ENCODE peak calls at places on chromosome 18, in six cellular contexts. C is kidney, I is hepatocyte, O is colonic mucosa, J is gastrocnemius medialis, D is IMR-90. N is an unnamed sample.

GRCh38 chr18:25231327-25231691 is 120.7 kb downstream of the ZNF521 start:
- DNase-seq in D (no peak), J (peak), I (no peak), O (no peak), C (no peak), N (peak)

GRCh38 chr18:29241199-29241598 is 1064.3 kb upstream of the CDH2 start:
- DNase-seq in C (no peak), O (no peak), D (no peak), I (no peak), J (peak), N (no peak)

GRCh38 chr18:23179416-23179815 is 44.1 kb downstream of the CABLES1 start:
- DNase-seq in O (no peak), J (no peak), D (no peak), C (no peak), I (no peak), N (no peak)

GRCh38 chr18:22552254-22552653 is 134.5 kb upstream of the CTAGE1 start:
- DNase-seq in J (no peak), D (no peak), C (no peak), I (no peak), O (no peak), N (no peak)

GRCh38 chr18:47262397-47263196 is 11.1 kb upstream of the SKOR2 start:
- DNase-seq in O (no peak), D (no peak), I (no peak), C (no peak), J (no peak), N (no peak)

GRCh38 chr18:35029103-35029502 is 12.1 kb upstream of the MAPRE2 start:
- DNase-seq in O (no peak), I (no peak), D (peak), J (no peak), C (peak), N (peak)

GRCh38 chr18:48477353-48477752 is 61.5 kb upstream of the CTIF start:
- DNase-seq in O (no peak), I (no peak), D (no peak), C (no peak), J (no peak), N (no peak)

GRCh38 chr18:36066001-36066400 is 1.4 kb downstream of the RPRD1A start:
- DNase-seq in J (no peak), D (peak), I (no peak), O (no peak), C (no peak), N (no peak)

GRCh38 chr18:41134426-41134825 is 820.6 kb upstream of the PIK3C3 start:
- DNase-seq in D (peak), J (no peak), C (no peak), I (no peak), O (no peak), N (no peak)

GRCh38 chr18:37778417-37779165 is 213.0 kb upstream of the CELF4 start:
- DNase-seq in O (peak), I (peak), J (no peak), D (no peak), C (peak), N (peak)

GRCh38 chr18:43279015-43279758 is 1.9 kb upstream of the SYT4 start:
- DNase-seq in I (peak), O (no peak), J (no peak), C (no peak), D (no peak), N (no peak)

GRCh38 chr18:686339-687111 is 25.9 kb downstream of the ENOSF1 start:
- DNase-seq in O (no peak), C (no peak), J (no peak), I (no peak), D (peak), N (no peak)

GRCh38 chr18:1104265-1104792 is 199.7 kb downstream of the ADCYAP1 start:
- DNase-seq in D (no peak), J (no peak), O (no peak), I (no peak), C (no peak), N (no peak)

GRCh38 chr18:32289480-32290075 is 99.7 kb downstream of the MEP1B start:
- DNase-seq in O (peak), D (peak), J (peak), I (peak), C (no peak), N (no peak)

GRCh38 chr18:36169938-36170337 is 17.4 kb upstream of the MOCOS start:
- DNase-seq in J (no peak), I (no peak), C (no peak), D (no peak), O (no peak), N (no peak)

GRCh38 chr18:47724186-47724975 is 206.1 kb downstream of the SMAD2 start:
- DNase-seq in D (no peak), J (no peak), C (no peak), O (no peak), I (no peak), N (no peak)

GRCh38 chr18:8468911-8469310 is 140.3 kb upstream of the RAB12 start:
- DNase-seq in J (no peak), I (no peak), C (no peak), D (peak), O (no peak), N (peak)

GRCh38 chr18:32911660-32912284 is 138.9 kb upstream of the KLHL14 start:
- DNase-seq in J (no peak), I (no peak), C (no peak), D (peak), O (no peak), N (no peak)

GRCh38 chr18:44816028-44816427 is 135.3 kb downstream of the SETBP1 start:
- DNase-seq in O (no peak), D (no peak), C (no peak), I (no peak), J (no peak), N (no peak)

GRCh38 chr18:74796928-74797576 is 199.4 kb downstream of the ZNF407 start:
- DNase-seq in O (no peak), J (no peak), D (peak), C (no peak), I (peak), N (no peak)

GRCh38 chr18:12079504-12080237 is 14.0 kb upstream of the ANKRD62 start:
- DNase-seq in O (no peak), I (no peak), D (peak), J (no peak), C (no peak), N (no peak)

GRCh38 chr18:48975221-48975816 is 24.6 kb upstream of the SMAD7 start:
- DNase-seq in J (no peak), I (no peak), C (peak), D (no peak), O (no peak), N (no peak)

GRCh38 chr18:77000527-77000926 is 132.1 kb downstream of the MBP start:
- DNase-seq in O (peak), D (peak), J (peak), C (peak), I (peak), N (peak)

GRCh38 chr18:8218263-8218662 is 391.0 kb upstream of the RAB12 start:
- DNase-seq in D (no peak), J (no peak), C (no peak), I (no peak), O (no peak), N (no peak)

GRCh38 chr18:61609131-61609530 is 275.9 kb downstream of the CDH20 start:
- DNase-seq in O (no peak), C (no peak), D (peak), J (no peak), I (no peak), N (no peak)

GRCh38 chr18:24825397-24825796 is 365.0 kb downstream of the HRH4 start:
- DNase-seq in O (no peak), J (no peak), D (peak), I (no peak), C (no peak), N (no peak)

GRCh38 chr18:22547807-22548561 is 130.3 kb upstream of the CTAGE1 start:
- DNase-seq in D (peak), O (no peak), J (no peak), C (peak), I (peak), N (no peak)

GRCh38 chr18:77167276-77167675 is 34.7 kb upstream of the MBP start:
- DNase-seq in O (no peak), J (no peak), C (no peak), I (no peak), D (no peak), N (no peak)

GRCh38 chr18:48940854-48941531 is 9.8 kb downstream of the SMAD7 start:
- DNase-seq in C (no peak), I (no peak), O (no peak), D (peak), J (no peak), N (no peak)

GRCh38 chr18:63099848-63100625 is 219.5 kb downstream of the BCL2 start:
- DNase-seq in C (no peak), D (no peak), O (peak), J (peak), I (peak), N (peak)
- H3K27ac ChIP-seq in C (no peak), D (no peak), O (peak), J (peak), I (peak), N (peak)

GRCh38 chr18:13219012-13219396 is 444 bp downstream of the LDLRAD4 start:
- DNase-seq in I (no peak), D (no peak), C (no peak), J (no peak), O (no peak), N (no peak)

GRCh38 chr18:13217971-13218375 is 587 bp upstream of the LDLRAD4 start:
- DNase-seq in I (no peak), O (peak), J (no peak), C (no peak), D (no peak), N (no peak)

GRCh38 chr18:13218376-13219011 is at the start of gene LDLRAD4:
- DNase-seq in J (peak), I (peak), O (peak), D (no peak), C (peak), N (peak)

GRCh38 chr18:13220326-13220991 is 1.9 kb downstream of the LDLRAD4 start:
- DNase-seq in C (no peak), J (peak), D (no peak), O (peak), I (peak), N (no peak)

GRCh38 chr18:13219576-13219975 is 1.0 kb downstream of the LDLRAD4 start:
- DNase-seq in J (no peak), O (no peak), C (no peak), I (no peak), D (no peak), N (no peak)
- H3K4me3 ChIP-seq in J (peak), O (peak), C (no peak), I (peak), D (no peak), N (peak)

GRCh38 chr18:56358608-56359007 is 279.8 kb downstream of the TXNL1 start:
- DNase-seq in O (no peak), C (no peak), J (no peak), I (no peak), D (no peak), N (no peak)
- TF ChIP-seq CTCF in O (no peak), C (no peak), J (no peak), I (no peak), D (no peak), N (no peak)

GRCh38 chr18:26538524-26538923 is 9.8 kb downstream of the KCTD1 start:
- DNase-seq in D (no peak), C (no peak), I (no peak), J (no peak), O (no peak), N (no peak)

GRCh38 chr18:26536664-26537063 is 11.7 kb downstream of the KCTD1 start:
- DNase-seq in C (no peak), O (no peak), I (no peak), D (no peak), J (no peak), N (no peak)

GRCh38 chr18:26536032-26536431 is 12.3 kb downstream of the KCTD1 start:
- DNase-seq in J (no peak), D (no peak), I (no peak), C (no peak), O (no peak), N (no peak)

GRCh38 chr18:26543368-26543767 is 5.0 kb downstream of the KCTD1 start:
- DNase-seq in D (no peak), O (peak), I (peak), J (no peak), C (no peak), N (no peak)

DNA sequence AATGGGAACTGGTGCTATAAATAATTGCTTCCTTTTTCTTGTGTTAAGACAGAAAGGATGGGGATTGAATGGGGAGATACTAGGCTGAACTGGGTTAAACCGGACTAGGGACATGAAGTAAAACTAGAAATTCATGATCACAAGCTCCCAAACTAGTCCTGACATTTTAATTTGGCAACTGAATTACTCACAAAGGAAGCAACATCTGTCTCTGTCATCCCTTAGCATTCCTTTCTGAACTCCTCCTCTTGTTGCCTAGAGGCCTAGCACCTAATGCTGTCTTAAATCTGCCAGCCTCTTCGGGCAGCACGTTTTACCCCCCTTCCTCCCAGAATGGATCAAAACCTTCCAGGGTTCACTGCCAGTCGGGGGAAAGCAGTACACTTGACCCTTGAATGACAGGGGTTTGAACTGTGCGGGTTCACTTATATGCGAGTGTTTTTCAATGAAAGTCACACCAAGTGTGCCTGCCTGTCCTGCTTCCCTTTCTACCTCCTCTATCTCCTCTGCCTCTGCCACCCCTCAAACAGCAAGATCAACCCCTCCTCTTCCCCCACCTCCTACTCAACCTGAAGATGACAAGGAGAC is 8.2 kb downstream of the KCTD1 start:
- DNase-seq in C (no peak), O (no peak), D (no peak), I (no peak), J (no peak), N (no peak)
- H3K27ac ChIP-seq in C (no peak), O (no peak), D (no peak), I (no peak), J (no peak), N (no peak)

DNA sequence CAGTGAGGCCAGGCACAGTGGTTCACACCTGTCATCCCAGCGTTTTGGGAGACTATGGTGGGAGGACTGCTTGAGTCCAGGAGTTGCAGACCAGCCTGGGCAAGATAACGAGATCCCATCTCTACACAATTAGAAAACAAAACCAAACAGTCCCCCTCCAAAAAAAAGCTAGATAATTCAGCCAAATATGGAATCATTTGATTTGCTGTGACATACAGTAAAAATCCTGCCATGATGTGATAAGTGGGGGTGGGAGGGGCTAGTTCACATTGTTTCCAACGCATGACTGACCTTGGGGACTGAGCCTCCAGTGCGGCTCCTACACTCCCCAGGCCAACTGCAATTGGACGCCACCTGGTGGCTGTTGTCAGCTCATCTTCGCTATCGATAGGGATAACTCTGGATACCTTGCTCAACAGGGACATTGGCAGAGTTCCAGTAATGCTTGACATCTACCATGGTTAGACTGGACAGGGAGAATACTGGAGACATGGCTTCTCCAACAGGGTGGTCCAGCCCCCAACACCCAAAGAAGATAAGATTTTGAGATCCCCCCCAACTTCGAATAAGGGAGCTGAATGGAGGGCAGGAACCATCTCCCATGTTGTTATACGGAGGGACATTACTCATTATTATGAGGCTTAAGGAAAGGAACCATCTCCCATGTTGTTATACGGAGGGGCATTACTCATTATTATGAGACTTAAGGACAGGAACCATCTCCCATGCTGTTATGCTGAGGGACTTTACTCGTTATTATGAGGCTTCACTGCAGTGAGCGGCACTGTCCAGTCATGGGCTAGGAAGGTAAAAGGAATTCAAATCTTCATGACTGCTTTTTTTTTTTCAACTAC is 135.9 kb downstream of the TGIF1 start:
- DNase-seq in I (peak), D (peak), J (peak), O (peak), C (peak), N (peak)
- H3K4me3 ChIP-seq in I (no peak), D (no peak), J (no peak), O (no peak), C (peak), N (no peak)

DNA sequence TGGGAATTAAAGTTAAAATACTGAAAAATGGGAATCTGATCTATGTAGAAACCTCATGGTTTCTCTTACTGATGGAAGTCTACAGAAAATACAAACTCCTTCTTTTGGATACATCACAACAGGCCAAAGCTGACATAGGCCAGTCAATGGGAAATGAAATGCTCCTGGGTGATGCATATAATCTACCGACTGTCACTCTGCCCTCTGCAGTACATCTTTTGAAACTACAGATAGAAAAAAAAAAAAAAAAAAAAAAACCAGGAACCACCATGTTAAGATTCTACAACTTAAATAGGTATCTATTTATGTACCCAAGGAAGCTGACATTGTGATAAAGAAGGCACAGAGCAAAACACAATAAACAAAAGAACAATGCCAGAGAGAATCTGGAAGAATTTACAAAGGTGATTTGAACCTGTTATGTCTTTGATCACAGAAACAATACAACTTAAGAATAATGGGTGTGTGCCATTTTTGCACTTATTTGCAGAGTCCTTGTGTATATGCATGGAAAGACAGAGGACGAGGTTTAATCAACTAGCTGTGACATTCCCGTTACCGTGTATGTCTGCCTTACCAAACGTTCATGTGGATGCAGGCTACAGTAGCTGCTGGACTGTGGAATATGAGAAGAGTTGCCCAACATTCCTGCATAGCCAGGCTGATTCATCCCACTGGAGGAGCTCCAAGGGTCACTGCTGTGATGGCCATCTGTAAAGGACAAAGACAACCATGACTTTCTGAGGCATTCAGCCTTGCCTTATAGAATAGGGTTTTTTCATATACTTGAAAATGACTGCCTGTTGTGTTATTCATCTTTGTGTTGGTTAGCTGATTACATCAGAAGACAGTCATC is 312.7 kb downstream of the TCF4 start:
- DNase-seq in O (no peak), J (peak), C (no peak), D (peak), I (no peak), N (peak)
- TF ChIP-seq CTCF in O (peak), J (no peak), C (no peak), D (peak), I (no peak), N (peak)

DNA sequence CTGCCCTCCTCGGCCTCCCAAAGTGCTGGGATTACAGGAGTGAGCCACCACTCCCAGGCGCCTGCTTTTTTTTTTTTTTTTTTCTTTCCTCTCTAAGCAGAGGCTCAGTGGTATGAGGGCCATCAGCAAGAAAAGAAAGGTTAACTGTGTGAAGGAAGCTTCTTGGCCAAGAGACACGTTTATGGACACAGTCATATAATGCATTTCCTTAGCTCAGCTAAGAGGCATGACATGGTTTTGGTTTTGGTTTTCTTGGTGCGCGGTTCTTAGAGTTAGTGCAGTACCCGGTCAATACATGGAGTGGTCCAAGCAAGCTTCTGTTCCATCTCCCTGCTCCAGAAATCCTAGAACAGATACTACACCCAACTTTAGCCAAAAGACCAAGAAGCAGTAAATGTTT is 42.6 kb downstream of the RALBP1 start:
- DNase-seq in D (no peak), O (no peak), J (no peak), C (no peak), I (no peak), N (no peak)
- H3K27ac ChIP-seq in D (no peak), O (no peak), J (no peak), C (no peak), I (no peak), N (no peak)

N was measured in psoas muscle.